ENCODE peak calls at places on chromosomes 12 and 14, in nine cellular contexts. H is AG04449, S is PC-3, P is pancreas, Y is mucosa of descending colon, M is IMR-90, J is testis, Q is AG04450, V is cardiac fibroblast. L is an unnamed sample.

GRCh38 chr12:127546721-127547505 is 720.1 kb upstream of the TMEM132C start:
- DNase-seq in M (no peak), S (no peak), V (no peak), J (no peak), Q (no peak), P (no peak), H (no peak), Y (no peak), L (no peak)

GRCh38 chr14:73740921-73741326 is 26.7 kb upstream of the PNMA1 start:
- DNase-seq in V (peak), Q (no peak), S (peak), P (peak), H (no peak), M (no peak), Y (peak), J (peak), L (peak)

GRCh38 chr14:91349481-91350074 is 68.0 kb downstream of the CCDC88C start:
- DNase-seq in S (no peak), Q (no peak), H (no peak), Y (no peak), P (no peak), V (no peak), J (no peak), M (no peak), L (no peak)

GRCh38 chr12:400828-401227 is 616 bp upstream of the CCDC77 start:
- DNase-seq in Q (no peak), P (no peak), S (no peak), J (no peak), V (no peak), M (no peak), Y (no peak), H (no peak), L (no peak)

GRCh38 chr12:104944252-104944651 is 13.8 kb downstream of the SLC41A2 start:
- DNase-seq in Y (no peak), S (no peak), V (no peak), H (no peak), Q (no peak), J (no peak), P (no peak), M (no peak), L (no peak)

GRCh38 chr12:47035459-47035858 is 44.0 kb upstream of the PCED1B start:
- DNase-seq in S (no peak), H (no peak), P (no peak), M (no peak), Q (no peak), V (no peak), J (no peak), Y (no peak), L (no peak)

GRCh38 chr14:99603471-99603933 is 505 bp downstream of the CCDC85C start:
- DNase-seq in M (peak), H (no peak), V (peak), Y (peak), S (peak), J (peak), Q (no peak), P (peak), L (peak)

GRCh38 chr12:103623716-103624115 is 36.6 kb downstream of the STAB2 start:
- DNase-seq in S (no peak), Y (no peak), J (no peak), P (no peak), Q (no peak), H (no peak), M (no peak), V (no peak), L (no peak)

GRCh38 chr12:130537051-130537450 is 179.0 kb downstream of the RIMBP2 start:
- DNase-seq in S (no peak), M (no peak), J (no peak), Y (no peak), H (no peak), P (no peak), V (no peak), Q (no peak), L (no peak)

GRCh38 chr12:105419606-105420005 is 89.1 kb downstream of the C12orf75 start:
- DNase-seq in M (no peak), Q (no peak), J (no peak), H (no peak), S (no peak), V (no peak), Y (no peak), P (no peak), L (no peak)

GRCh38 chr12:7079826-7080125 is 12.5 kb downstream of the C1R start:
- DNase-seq in V (peak), J (no peak), Q (peak), H (no peak), M (peak), S (peak), P (no peak), Y (no peak), L (peak)

GRCh38 chr14:76259029-76259735 is 107.5 kb downstream of the GPATCH2L start:
- DNase-seq in V (peak), Q (no peak), M (no peak), S (no peak), J (no peak), P (no peak), Y (no peak), H (no peak), L (peak)

DNA sequence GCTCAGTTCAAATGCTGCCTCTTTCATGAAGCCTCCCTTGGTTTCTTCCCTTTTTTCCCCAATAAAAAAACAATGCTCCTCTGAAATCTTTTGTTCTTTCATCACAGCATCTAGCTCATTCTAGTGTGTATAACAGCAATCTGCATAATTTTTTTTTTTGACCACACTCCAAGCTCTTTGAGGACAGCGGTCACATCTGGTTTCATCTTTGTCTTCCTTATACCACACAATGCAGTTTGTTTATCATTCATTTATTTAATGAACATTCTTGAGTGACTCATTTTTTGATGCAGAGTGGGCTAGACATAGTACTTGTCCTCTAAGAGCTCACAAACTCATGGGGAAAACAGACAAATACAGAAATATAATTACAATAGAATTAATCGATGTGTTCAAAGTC is 7.3 kb downstream of the GNG2 start:
- DNase-seq in H (no peak), M (peak), J (no peak), Y (no peak), P (no peak), S (no peak), V (no peak), Q (no peak), L (peak)
- H3K4me3 ChIP-seq in H (no peak), M (no peak), J (no peak), Y (no peak), P (no peak), S (no peak), V (no peak), Q (no peak), L (no peak)

GRCh38 chr14:106585692-106586091 is 1059.3 kb downstream of the TMEM121 start:
- DNase-seq in P (no peak), H (no peak), Q (no peak), V (no peak), M (no peak), S (no peak), J (no peak), Y (no peak), L (no peak)

GRCh38 chr14:106586098-106586704 is 1059.8 kb downstream of the TMEM121 start:
- DNase-seq in P (peak), J (peak), Q (no peak), H (no peak), V (no peak), M (no peak), S (no peak), Y (peak), L (no peak)
- TF ChIP-seq CTCF in P (peak), J (no peak), Q (no peak), H (no peak), V (no peak), M (no peak), S (peak), Y (peak), L (no peak)

GRCh38 chr14:53278602-53279506 is 125.7 kb upstream of the DDHD1 start:
- DNase-seq in J (no peak), H (no peak), P (no peak), S (peak), M (peak), Y (no peak), Q (peak), V (peak), L (peak)

DNA sequence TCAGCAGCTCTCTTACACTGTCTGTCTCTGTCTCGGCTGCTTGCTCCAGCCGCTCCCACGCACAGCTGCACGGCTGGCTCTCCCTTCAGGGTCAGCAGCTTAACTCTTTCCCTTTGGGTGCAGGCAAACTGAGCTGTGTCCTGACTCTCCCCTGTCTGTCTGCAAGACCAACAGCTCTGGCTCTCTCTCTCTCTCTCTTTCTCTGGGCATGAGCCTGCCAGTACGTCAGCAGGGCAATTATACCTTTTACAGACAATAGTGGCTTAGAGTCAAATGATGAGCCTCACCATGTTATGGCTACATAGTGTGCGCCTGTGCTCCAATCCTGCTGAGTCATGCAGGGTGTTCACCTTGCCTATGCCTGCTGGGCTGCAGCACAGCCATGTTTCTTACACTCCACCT is 120.5 kb upstream of the DDHD1 start:
- DNase-seq in V (peak), Y (no peak), S (no peak), P (no peak), J (peak), M (peak), Q (no peak), H (no peak), L (peak)
- H3K4me3 ChIP-seq in V (no peak), Y (no peak), S (no peak), P (no peak), J (no peak), M (no peak), Q (no peak), H (no peak), L (no peak)

DNA sequence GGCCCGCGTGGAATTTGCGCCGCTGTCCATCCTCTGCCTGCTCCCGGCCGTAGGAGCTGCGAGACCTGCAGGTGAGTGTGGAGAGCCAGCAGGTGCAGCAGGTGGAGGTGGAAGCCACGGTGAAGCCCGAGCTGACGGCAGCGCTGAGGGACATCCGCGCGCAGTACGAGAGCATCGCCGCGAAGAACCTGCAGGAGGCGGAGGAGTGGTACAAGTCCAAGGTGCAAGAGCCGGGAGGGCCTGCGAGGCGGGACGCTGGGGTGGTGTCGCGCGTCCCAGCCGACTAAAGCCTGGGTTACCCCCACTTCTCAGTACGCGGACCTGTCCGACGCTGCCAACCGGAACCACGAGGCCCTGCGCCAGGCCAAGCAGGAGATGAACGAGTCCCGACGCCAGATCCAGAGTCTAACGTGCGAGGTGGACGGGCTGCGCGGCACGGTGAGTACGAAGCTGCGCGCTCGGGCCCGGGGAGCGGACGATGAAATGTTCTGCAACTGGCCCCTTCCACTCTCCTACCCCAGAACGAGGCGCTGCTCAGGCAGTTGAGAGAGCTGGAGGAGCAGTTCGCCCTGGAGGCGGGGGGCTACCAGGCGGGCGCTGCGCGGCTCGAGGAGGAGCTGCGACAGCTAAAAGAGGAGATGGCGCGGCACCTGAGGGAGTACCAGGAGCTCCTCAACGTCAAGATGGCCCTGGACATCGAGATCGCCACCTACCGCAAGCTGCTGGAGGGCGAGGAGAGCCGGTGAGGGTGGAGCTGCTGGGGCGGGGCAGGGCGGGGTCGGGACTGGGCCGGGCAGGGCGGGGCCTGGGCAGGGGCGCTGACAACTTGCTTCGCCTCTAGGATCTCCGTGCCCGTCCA is 2.1 kb downstream of the PRPH start:
- DNase-seq in M (no peak), P (peak), J (peak), Y (peak), V (no peak), H (no peak), Q (no peak), S (peak), L (no peak)
- TF ChIP-seq CTCF in M (no peak), P (no peak), J (no peak), Y (no peak), V (no peak), H (peak), Q (no peak), S (peak), L (no peak)

DNA sequence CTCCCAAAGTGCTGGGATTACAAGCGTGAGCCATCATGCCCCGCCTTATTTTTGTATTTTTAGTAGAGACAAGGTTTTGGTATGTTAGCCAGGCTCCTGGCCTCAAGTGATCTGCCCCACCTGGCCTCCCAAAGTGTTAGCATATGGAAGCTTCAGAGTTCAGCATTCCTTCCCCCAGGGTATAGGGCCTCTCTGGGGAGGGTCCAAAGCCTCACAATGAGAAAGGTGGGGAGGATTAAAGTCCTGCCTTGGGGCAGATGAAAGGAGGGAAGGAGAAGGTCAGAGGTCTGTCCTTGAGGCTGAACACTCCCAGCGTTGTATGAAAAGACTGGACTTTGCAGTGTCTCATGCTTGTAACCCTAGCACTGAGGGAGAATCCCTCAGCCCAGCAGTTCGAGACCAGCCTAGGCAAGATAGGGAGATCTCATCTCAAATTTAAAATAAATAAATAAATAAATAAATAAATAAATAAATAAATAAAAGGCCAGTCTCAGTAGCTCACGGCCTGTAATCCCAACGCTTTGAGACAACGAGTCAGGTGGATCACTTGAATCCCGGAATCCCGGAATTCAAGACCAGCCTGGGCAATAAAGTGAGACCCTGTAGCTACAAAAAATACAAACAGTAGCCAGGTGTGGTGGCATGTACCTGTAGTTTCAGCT is 22.0 kb upstream of the RCOR1 start:
- DNase-seq in P (no peak), H (no peak), Q (no peak), S (no peak), J (no peak), M (no peak), Y (no peak), V (no peak), L (no peak)
- H3K4me3 ChIP-seq in P (no peak), H (no peak), Q (no peak), S (no peak), J (no peak), M (no peak), Y (no peak), V (no peak), L (no peak)

DNA sequence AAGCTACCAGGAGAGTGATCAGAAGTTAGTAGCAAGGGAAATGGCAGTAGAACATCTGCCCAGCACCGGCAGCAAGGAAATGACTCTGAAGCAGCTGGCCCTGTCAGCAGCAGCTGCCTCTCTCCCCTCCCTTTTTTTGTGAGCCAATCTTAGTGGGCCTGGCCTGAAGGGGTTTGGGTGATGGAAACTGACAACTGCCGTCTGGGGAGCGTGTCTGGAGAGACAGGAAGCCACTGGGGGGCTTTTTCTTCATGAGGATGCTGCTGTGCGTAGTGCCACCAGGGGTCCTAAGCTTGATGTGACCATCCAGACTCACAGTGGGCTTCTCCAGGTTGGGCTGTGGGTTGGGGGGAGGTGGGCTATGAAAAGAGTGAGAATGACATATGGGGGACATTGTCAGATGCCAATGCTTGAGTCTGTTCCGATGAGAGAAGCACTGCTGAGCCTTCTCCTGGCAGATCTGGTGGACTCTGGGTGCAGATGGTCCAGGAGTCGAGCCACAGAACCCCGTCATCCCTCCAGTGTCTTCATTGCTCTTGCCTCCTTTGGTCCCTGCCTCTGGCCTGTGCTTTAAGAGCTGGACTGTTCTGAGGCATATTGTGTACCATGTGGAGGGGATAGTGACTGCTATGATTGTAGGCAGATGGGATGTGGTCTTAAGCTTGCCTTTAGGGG is 87.6 kb upstream of the HIF1A start:
- DNase-seq in Q (no peak), J (no peak), P (no peak), S (no peak), H (no peak), M (no peak), Y (no peak), V (no peak), L (no peak)
- TF ChIP-seq CTCF in Q (no peak), J (no peak), P (no peak), S (no peak), H (no peak), M (no peak), Y (no peak), V (peak), L (no peak)